ENCODE peak calls at places on chromosome 4, in ten cellular contexts. One of them, this sample, is unnamed.

GRCh38 chr4:1570291-1571164 is 113.6 kb downstream of the FAM53A start:
- DNase-seq in fibroblast of mammary gland: no peak
- DNase-seq in ascending aorta: no peak
- DNase-seq in psoas muscle: no peak
- DNase-seq in left ventricle myocardium inferior: no peak
- DNase-seq in astrocyte of the spinal cord: no peak
- DNase-seq in HCT116: no peak
- DNase-seq in dorsolateral prefrontal cortex: no peak
- DNase-seq in A673: no peak
- DNase-seq in BE2C: no peak
- DNase-seq in this sample: no peak

GRCh38 chr4:137266511-137266910 is 265.8 kb downstream of the PCDH18 start:
- DNase-seq in fibroblast of mammary gland: peak
- DNase-seq in ascending aorta: no peak
- DNase-seq in psoas muscle: no peak
- DNase-seq in left ventricle myocardium inferior: no peak
- DNase-seq in astrocyte of the spinal cord: peak
- DNase-seq in HCT116: no peak
- DNase-seq in dorsolateral prefrontal cortex: no peak
- DNase-seq in A673: no peak
- DNase-seq in BE2C: no peak
- DNase-seq in this sample: no peak

GRCh38 chr4:78556655-78557054 is 5.1 kb downstream of the ANXA3 start:
- DNase-seq in fibroblast of mammary gland: no peak
- DNase-seq in ascending aorta: no peak
- DNase-seq in psoas muscle: no peak
- DNase-seq in left ventricle myocardium inferior: no peak
- DNase-seq in astrocyte of the spinal cord: no peak
- DNase-seq in HCT116: peak
- DNase-seq in dorsolateral prefrontal cortex: no peak
- DNase-seq in A673: no peak
- DNase-seq in BE2C: no peak
- DNase-seq in this sample: no peak

GRCh38 chr4:135098061-135098460 is 896.5 kb upstream of the PABPC4L start:
- DNase-seq in fibroblast of mammary gland: no peak
- DNase-seq in ascending aorta: no peak
- DNase-seq in psoas muscle: no peak
- DNase-seq in left ventricle myocardium inferior: no peak
- DNase-seq in astrocyte of the spinal cord: no peak
- DNase-seq in HCT116: no peak
- DNase-seq in dorsolateral prefrontal cortex: no peak
- DNase-seq in A673: no peak
- DNase-seq in BE2C: no peak
- DNase-seq in this sample: no peak

GRCh38 chr4:98506462-98507132 is 151.8 kb downstream of the TSPAN5 start:
- DNase-seq in fibroblast of mammary gland: no peak
- DNase-seq in ascending aorta: no peak
- DNase-seq in psoas muscle: no peak
- DNase-seq in left ventricle myocardium inferior: no peak
- DNase-seq in astrocyte of the spinal cord: no peak
- DNase-seq in HCT116: no peak
- DNase-seq in dorsolateral prefrontal cortex: no peak
- DNase-seq in A673: peak
- DNase-seq in BE2C: no peak
- DNase-seq in this sample: no peak

GRCh38 chr4:148649669-148650331 is 207.6 kb upstream of the NR3C2 start:
- DNase-seq in fibroblast of mammary gland: peak
- DNase-seq in ascending aorta: no peak
- DNase-seq in psoas muscle: no peak
- DNase-seq in left ventricle myocardium inferior: no peak
- DNase-seq in astrocyte of the spinal cord: peak
- DNase-seq in HCT116: no peak
- DNase-seq in dorsolateral prefrontal cortex: no peak
- DNase-seq in A673: peak
- DNase-seq in BE2C: no peak
- DNase-seq in this sample: no peak

GRCh38 chr4:5463936-5464650 is 244.3 kb downstream of the EVC2 start:
- DNase-seq in fibroblast of mammary gland: no peak
- DNase-seq in ascending aorta: peak
- DNase-seq in psoas muscle: no peak
- DNase-seq in left ventricle myocardium inferior: no peak
- DNase-seq in astrocyte of the spinal cord: no peak
- DNase-seq in HCT116: no peak
- DNase-seq in dorsolateral prefrontal cortex: no peak
- DNase-seq in A673: no peak
- DNase-seq in BE2C: no peak
- DNase-seq in this sample: no peak

GRCh38 chr4:43330288-43330687 is 437.8 kb downstream of the GRXCR1 start:
- DNase-seq in fibroblast of mammary gland: peak
- DNase-seq in ascending aorta: no peak
- DNase-seq in psoas muscle: no peak
- DNase-seq in left ventricle myocardium inferior: no peak
- DNase-seq in astrocyte of the spinal cord: peak
- DNase-seq in HCT116: no peak
- DNase-seq in dorsolateral prefrontal cortex: no peak
- DNase-seq in A673: no peak
- DNase-seq in BE2C: no peak
- DNase-seq in this sample: no peak

GRCh38 chr4:52076731-52077130 is 25.6 kb downstream of the SPATA18 start:
- DNase-seq in fibroblast of mammary gland: no peak
- DNase-seq in ascending aorta: no peak
- DNase-seq in psoas muscle: peak
- DNase-seq in left ventricle myocardium inferior: peak
- DNase-seq in astrocyte of the spinal cord: no peak
- DNase-seq in HCT116: no peak
- DNase-seq in dorsolateral prefrontal cortex: peak
- DNase-seq in A673: no peak
- DNase-seq in BE2C: peak
- DNase-seq in this sample: no peak

GRCh38 chr4:147157860-147158701 is 212.4 kb upstream of the TTC29 start:
- DNase-seq in fibroblast of mammary gland: peak
- DNase-seq in ascending aorta: no peak
- DNase-seq in psoas muscle: peak
- DNase-seq in left ventricle myocardium inferior: peak
- DNase-seq in astrocyte of the spinal cord: peak
- DNase-seq in HCT116: no peak
- DNase-seq in dorsolateral prefrontal cortex: peak
- DNase-seq in A673: peak
- DNase-seq in BE2C: peak
- DNase-seq in this sample: peak

GRCh38 chr4:2761035-2761923 is 5.1 kb upstream of the TNIP2 start:
- DNase-seq in fibroblast of mammary gland: no peak
- DNase-seq in ascending aorta: no peak
- DNase-seq in psoas muscle: no peak
- DNase-seq in left ventricle myocardium inferior: no peak
- DNase-seq in astrocyte of the spinal cord: peak
- DNase-seq in HCT116: no peak
- DNase-seq in dorsolateral prefrontal cortex: no peak
- DNase-seq in A673: no peak
- DNase-seq in BE2C: no peak
- DNase-seq in this sample: no peak

GRCh38 chr4:2762048-2762447 is 5.9 kb upstream of the TNIP2 start:
- DNase-seq in fibroblast of mammary gland: no peak
- DNase-seq in ascending aorta: no peak
- DNase-seq in psoas muscle: no peak
- DNase-seq in left ventricle myocardium inferior: no peak
- DNase-seq in astrocyte of the spinal cord: no peak
- DNase-seq in HCT116: no peak
- DNase-seq in dorsolateral prefrontal cortex: no peak
- DNase-seq in A673: no peak
- DNase-seq in BE2C: no peak
- DNase-seq in this sample: no peak

GRCh38 chr4:2765832-2766526 is 9.8 kb upstream of the TNIP2 start:
- DNase-seq in fibroblast of mammary gland: no peak
- DNase-seq in ascending aorta: peak
- DNase-seq in psoas muscle: no peak
- DNase-seq in left ventricle myocardium inferior: no peak
- DNase-seq in astrocyte of the spinal cord: no peak
- DNase-seq in HCT116: no peak
- DNase-seq in dorsolateral prefrontal cortex: no peak
- DNase-seq in A673: no peak
- DNase-seq in BE2C: no peak
- DNase-seq in this sample: no peak

GRCh38 chr4:2767046-2767704 is 11.0 kb upstream of the TNIP2 start:
- DNase-seq in fibroblast of mammary gland: no peak
- DNase-seq in ascending aorta: peak
- DNase-seq in psoas muscle: no peak
- DNase-seq in left ventricle myocardium inferior: no peak
- DNase-seq in astrocyte of the spinal cord: no peak
- DNase-seq in HCT116: no peak
- DNase-seq in dorsolateral prefrontal cortex: no peak
- DNase-seq in A673: no peak
- DNase-seq in BE2C: no peak
- DNase-seq in this sample: no peak

GRCh38 chr4:2763511-2763967 is 7.4 kb upstream of the TNIP2 start:
- DNase-seq in fibroblast of mammary gland: peak
- DNase-seq in ascending aorta: no peak
- DNase-seq in psoas muscle: peak
- DNase-seq in left ventricle myocardium inferior: no peak
- DNase-seq in astrocyte of the spinal cord: no peak
- DNase-seq in HCT116: no peak
- DNase-seq in dorsolateral prefrontal cortex: no peak
- DNase-seq in A673: no peak
- DNase-seq in BE2C: no peak
- DNase-seq in this sample: no peak
- H3K4me3 ChIP-seq in fibroblast of mammary gland: peak
- H3K4me3 ChIP-seq in ascending aorta: peak
- H3K4me3 ChIP-seq in psoas muscle: peak
- H3K4me3 ChIP-seq in left ventricle myocardium inferior: peak
- H3K4me3 ChIP-seq in astrocyte of the spinal cord: no peak
- H3K4me3 ChIP-seq in HCT116: no peak
- H3K4me3 ChIP-seq in dorsolateral prefrontal cortex: peak
- H3K4me3 ChIP-seq in A673: peak
- H3K4me3 ChIP-seq in BE2C: no peak
- H3K4me3 ChIP-seq in this sample: no peak

DNA sequence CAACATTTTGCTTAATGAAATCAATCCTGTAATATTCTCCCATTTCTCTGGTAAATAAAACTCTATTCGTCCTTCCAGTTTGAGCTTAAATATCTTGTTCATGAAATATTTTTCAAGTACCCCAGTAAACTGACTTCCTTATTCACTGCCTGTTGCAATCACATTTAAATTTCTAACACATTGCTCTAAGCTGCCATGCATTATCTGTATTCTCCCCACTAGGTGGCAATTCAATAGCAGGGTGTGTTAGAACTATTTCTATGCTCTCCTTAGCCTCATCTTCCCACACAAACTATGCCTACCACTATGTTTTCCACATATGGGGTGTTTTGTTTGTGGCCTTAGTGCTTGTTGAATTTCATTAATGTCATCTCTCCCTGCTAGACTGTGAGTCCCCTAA is 377.1 kb upstream of the HS3ST1 start:
- DNase-seq in fibroblast of mammary gland: peak
- DNase-seq in ascending aorta: no peak
- DNase-seq in psoas muscle: no peak
- DNase-seq in left ventricle myocardium inferior: no peak
- DNase-seq in astrocyte of the spinal cord: peak
- DNase-seq in HCT116: peak
- DNase-seq in dorsolateral prefrontal cortex: no peak
- DNase-seq in A673: peak
- DNase-seq in BE2C: no peak
- DNase-seq in this sample: peak
- TF ChIP-seq CTCF in fibroblast of mammary gland: peak
- TF ChIP-seq CTCF in ascending aorta: peak
- TF ChIP-seq CTCF in psoas muscle: no peak
- TF ChIP-seq CTCF in left ventricle myocardium inferior: peak
- TF ChIP-seq CTCF in astrocyte of the spinal cord: peak
- TF ChIP-seq CTCF in HCT116: peak
- TF ChIP-seq CTCF in dorsolateral prefrontal cortex: peak
- TF ChIP-seq CTCF in A673: no peak
- TF ChIP-seq CTCF in BE2C: no peak
- TF ChIP-seq CTCF in this sample: peak

DNA sequence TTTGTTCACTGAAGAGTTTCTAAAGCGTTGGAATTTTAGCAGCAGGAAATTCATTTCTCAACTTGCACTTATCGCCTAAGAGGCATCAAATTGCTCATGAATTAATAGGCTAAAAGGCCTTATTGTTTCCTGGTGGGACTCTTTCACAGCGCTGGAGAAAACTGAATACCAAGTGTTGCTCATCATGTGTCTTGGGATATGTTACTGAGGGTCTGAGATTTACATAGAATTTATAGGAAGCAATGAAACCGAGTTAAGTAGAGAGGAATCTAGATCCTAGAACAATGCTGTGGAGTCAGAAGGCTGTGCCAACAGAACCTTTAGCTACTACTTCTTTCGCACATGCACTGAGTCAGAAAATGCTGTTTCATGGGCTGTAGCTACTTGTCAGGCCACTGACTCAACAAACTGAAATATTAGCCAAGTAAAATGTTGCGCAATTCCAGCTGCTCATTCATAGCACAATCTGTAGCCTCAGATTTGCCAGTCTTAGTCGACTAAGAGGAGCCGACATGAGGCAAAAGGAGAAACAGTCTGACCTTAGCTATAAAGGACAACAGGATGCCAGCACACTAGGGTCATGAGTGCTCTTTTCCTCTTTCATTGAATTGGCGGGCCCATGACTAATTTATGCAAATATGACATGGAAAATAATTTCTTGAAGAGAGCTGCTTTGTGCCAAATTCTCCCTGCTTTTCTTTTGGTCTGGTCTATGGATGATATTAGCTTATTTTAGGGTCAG is 35.9 kb upstream of the CXCL8 start:
- DNase-seq in fibroblast of mammary gland: peak
- DNase-seq in ascending aorta: peak
- DNase-seq in psoas muscle: peak
- DNase-seq in left ventricle myocardium inferior: no peak
- DNase-seq in astrocyte of the spinal cord: peak
- DNase-seq in HCT116: peak
- DNase-seq in dorsolateral prefrontal cortex: no peak
- DNase-seq in A673: peak
- DNase-seq in BE2C: no peak
- DNase-seq in this sample: peak
- H3K4me3 ChIP-seq in fibroblast of mammary gland: no peak
- H3K4me3 ChIP-seq in ascending aorta: no peak
- H3K4me3 ChIP-seq in psoas muscle: no peak
- H3K4me3 ChIP-seq in left ventricle myocardium inferior: no peak
- H3K4me3 ChIP-seq in astrocyte of the spinal cord: no peak
- H3K4me3 ChIP-seq in HCT116: no peak
- H3K4me3 ChIP-seq in dorsolateral prefrontal cortex: no peak
- H3K4me3 ChIP-seq in A673: no peak
- H3K4me3 ChIP-seq in BE2C: no peak
- H3K4me3 ChIP-seq in this sample: no peak

DNA sequence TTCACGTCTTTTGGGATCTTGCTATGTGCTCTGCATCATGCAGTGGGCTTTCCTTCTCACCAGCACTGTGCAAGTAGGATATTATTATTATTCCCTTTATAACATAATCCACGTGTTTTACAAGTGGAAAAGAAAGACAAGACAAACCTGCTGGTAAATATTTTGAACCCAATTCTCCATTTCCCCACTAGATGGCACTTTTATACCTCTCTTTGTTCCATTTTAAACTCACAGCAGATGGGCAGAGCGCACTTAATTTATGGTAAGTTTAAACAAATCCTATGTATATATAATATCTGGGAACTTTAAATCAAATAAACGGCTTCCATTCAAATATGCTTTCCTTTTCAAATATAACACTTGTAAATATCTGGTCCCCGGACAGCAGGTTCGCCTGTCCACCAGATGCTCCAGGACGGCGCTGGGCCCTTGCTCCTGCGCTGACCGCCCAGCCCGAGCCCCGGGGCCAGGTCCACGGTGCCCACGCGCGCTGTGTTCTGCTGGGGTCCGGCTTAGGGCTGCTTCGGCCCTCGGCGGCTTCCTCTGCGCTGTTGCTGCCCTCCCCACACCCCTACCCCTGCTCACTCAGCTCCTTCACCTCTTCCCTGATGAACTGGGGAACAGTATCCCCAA is 31.1 kb downstream of the F11 start:
- DNase-seq in fibroblast of mammary gland: peak
- DNase-seq in ascending aorta: no peak
- DNase-seq in psoas muscle: no peak
- DNase-seq in left ventricle myocardium inferior: no peak
- DNase-seq in astrocyte of the spinal cord: peak
- DNase-seq in HCT116: peak
- DNase-seq in dorsolateral prefrontal cortex: no peak
- DNase-seq in A673: peak
- DNase-seq in BE2C: no peak
- DNase-seq in this sample: peak
- TF ChIP-seq CTCF in fibroblast of mammary gland: peak
- TF ChIP-seq CTCF in ascending aorta: peak
- TF ChIP-seq CTCF in psoas muscle: peak
- TF ChIP-seq CTCF in left ventricle myocardium inferior: peak
- TF ChIP-seq CTCF in astrocyte of the spinal cord: peak
- TF ChIP-seq CTCF in HCT116: peak
- TF ChIP-seq CTCF in dorsolateral prefrontal cortex: peak
- TF ChIP-seq CTCF in A673: peak
- TF ChIP-seq CTCF in BE2C: peak
- TF ChIP-seq CTCF in this sample: peak

This sample was measured in LNCaP clone FGC.